ENCODE peak calls at places on chromosome 6, in six cellular contexts. J, C, U, P, G and W are unnamed samples.

GRCh38 chr6:34196116-34196832 is 40.4 kb upstream of the HMGA1 start:
- DNase-seq in P (peak; percentile 80), C (peak; percentile 91), U (peak; percentile 4), G (peak; percentile 84), J (peak; percentile 92), W (peak; percentile 75)

GRCh38 chr6:90463359-90463758 is 123.5 kb downstream of the MAP3K7 start:
- DNase-seq in C (no peak), U (no peak), G (no peak), J (no peak), P (no peak), W (no peak)

GRCh38 chr6:78525961-78526360 is 341.4 kb upstream of the IRAK1BP1 start:
- DNase-seq in U (no peak), C (no peak), J (no peak), P (no peak), G (no peak), W (no peak)

GRCh38 chr6:29792123-29793035 is 35.2 kb upstream of the HLA-G start:
- DNase-seq in P (peak; percentile 14), U (no peak), J (peak; percentile 58), G (peak; percentile 62), C (peak; percentile 66), W (peak; percentile 5)

GRCh38 chr6:43716099-43716498 is 28.5 kb upstream of the MRPS18A start:
- DNase-seq in J (no peak), P (no peak), G (no peak), C (no peak), U (no peak), W (no peak)

GRCh38 chr6:104625536-104625935 is 234.2 kb downstream of the HACE1 start:
- DNase-seq in G (no peak), C (no peak), J (peak; percentile 63), P (no peak), U (peak; percentile 58), W (peak; percentile 85)

GRCh38 chr6:109121411-109121810 is 26.1 kb downstream of the CEP57L1 start:
- DNase-seq in C (no peak), G (no peak), P (no peak), J (no peak), U (no peak), W (peak; percentile 12)

GRCh38 chr6:53547166-53547814 is 2.4 kb upstream of the GCLC start:
- DNase-seq in U (no peak), P (no peak), G (no peak), C (peak; percentile 42), J (no peak), W (no peak)

GRCh38 chr6:34791164-34791841 is 580 bp upstream of the BLTP3A start:
- DNase-seq in U (no peak), J (peak; percentile 18), C (peak; percentile 71), P (no peak), G (peak; percentile 76), W (peak; percentile 47)

GRCh38 chr6:56263586-56264295 is 16.4 kb upstream of the COL21A1 start:
- DNase-seq in U (no peak), C (no peak), P (no peak), J (no peak), G (no peak), W (peak; percentile 62)

GRCh38 chr6:156832166-156832743 is 55.1 kb downstream of the ARID1B start:
- DNase-seq in C (no peak), U (no peak), J (peak; percentile 58), G (no peak), P (no peak), W (peak; percentile 51)

GRCh38 chr6:138036111-138036510 is 71.1 kb downstream of the PERP start:
- DNase-seq in P (no peak), G (no peak), C (peak; percentile 54), J (no peak), U (no peak), W (no peak)

GRCh38 chr6:134550604-134551003 is 232.7 kb upstream of the SGK1 start:
- DNase-seq in P (no peak), U (no peak), J (no peak), G (no peak), C (no peak), W (peak; percentile 10)